ENCODE peak calls at places on chromosome 6, in seven cellular contexts. Z is H1, H is IMR-90, X is A549, U is HCT116, N is K562, O is HepG2. E is an unnamed sample.

GRCh38 chr6:31826793-31827285 is 699 bp upstream of the HSPA1B start:
- DNase-seq in N (peak; percentile 89), U (no peak), Z (peak; percentile 62), H (no peak), O (no peak), X (peak; percentile 53), E (no peak)

GRCh38 chr6:42079941-42080464 is 29.7 kb downstream of the TAF8 start:
- DNase-seq in Z (no peak), U (no peak), X (no peak), N (peak; percentile 45), H (no peak), O (no peak), E (no peak)

GRCh38 chr6:89379281-89379680 is 26.8 kb upstream of the UBE2J1 start:
- DNase-seq in U (no peak), H (no peak), Z (no peak), N (no peak), X (no peak), O (no peak), E (no peak)

GRCh38 chr6:144264270-144265060 is 20.7 kb upstream of the UTRN start:
- DNase-seq in X (peak; percentile 64), U (peak; percentile 71), O (peak; percentile 87), H (peak; percentile 90), N (no peak), Z (no peak), E (no peak)

GRCh38 chr6:117840541-117840983 is 66.5 kb upstream of the SLC35F1 start:
- DNase-seq in O (peak; percentile 68), X (peak; percentile 18), H (peak; percentile 36), U (peak; percentile 68), Z (no peak), N (peak; percentile 15), E (no peak)

GRCh38 chr6:157224957-157225574 is 98.3 kb downstream of the TMEM242 start:
- DNase-seq in H (no peak), U (no peak), O (no peak), N (no peak), Z (no peak), X (no peak), E (no peak)

GRCh38 chr6:83114164-83114563 is 46.7 kb downstream of the DOP1A start:
- DNase-seq in N (no peak), X (no peak), Z (no peak), O (no peak), U (no peak), H (peak; percentile 39), E (no peak)

GRCh38 chr6:142946924-142947701 is 2.1 kb upstream of the HIVEP2 start:
- DNase-seq in Z (peak; percentile 75), X (peak; percentile 64), U (no peak), O (peak; percentile 67), N (peak; percentile 59), H (peak; percentile 68), E (no peak)

GRCh38 chr6:26743157-26743821 is 83.7 kb upstream of the ZNF322 start:
- DNase-seq in N (peak; percentile 66), U (peak; percentile 76), O (no peak), Z (peak; percentile 80), H (peak; percentile 78), X (peak; percentile 57), E (no peak)

GRCh38 chr6:138494312-138494711 is 5.0 kb downstream of the NHSL1 start:
- DNase-seq in Z (no peak), X (no peak), O (no peak), U (no peak), H (no peak), N (no peak), E (no peak)

GRCh38 chr6:159360306-159360705 is 191.1 kb downstream of the FNDC1 start:
- DNase-seq in H (no peak), X (no peak), U (no peak), O (no peak), N (no peak), Z (no peak), E (no peak)

GRCh38 chr6:4941782-4942672 is 61.8 kb downstream of the RPP40 start:
- DNase-seq in O (peak; percentile 78), N (peak; percentile 82), Z (no peak), U (peak; percentile 45), H (peak; percentile 96), X (peak; percentile 74), E (peak; percentile 27)

GRCh38 chr6:151524059-151524458 is 30.2 kb downstream of the CCDC170 start:
- DNase-seq in X (no peak), O (no peak), N (no peak), H (no peak), U (no peak), Z (no peak), E (no peak)
- TF ChIP-seq CEBPB in X (no peak), O (no peak), N (no peak), H (no peak), U (no peak), Z (no peak), E (no peak)

DNA sequence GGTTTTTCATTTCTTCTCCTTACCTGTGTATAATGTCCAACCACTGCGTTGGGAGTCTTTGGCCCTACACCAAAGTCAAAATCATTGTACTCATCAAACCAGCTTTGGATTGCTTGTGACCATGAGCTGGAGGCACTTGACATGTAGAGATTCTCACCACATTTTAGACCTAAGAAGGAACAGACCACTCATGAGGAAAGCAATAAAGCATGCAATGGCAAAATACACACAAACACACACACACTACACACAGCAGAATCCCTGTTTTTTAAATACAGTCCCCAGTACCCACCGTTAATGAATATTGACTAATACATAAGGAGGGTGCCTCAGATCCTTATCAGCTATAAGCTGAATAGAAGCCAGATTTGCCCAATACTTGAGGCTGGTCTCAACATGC is 10.5 kb downstream of the CRISP3 start:
- DNase-seq in X (no peak), O (no peak), U (no peak), H (no peak), Z (no peak), N (no peak), E (no peak)
- TF ChIP-seq CEBPB in X (no peak), O (no peak), U (no peak), H (no peak), Z (no peak), N (no peak), E (no peak)

DNA sequence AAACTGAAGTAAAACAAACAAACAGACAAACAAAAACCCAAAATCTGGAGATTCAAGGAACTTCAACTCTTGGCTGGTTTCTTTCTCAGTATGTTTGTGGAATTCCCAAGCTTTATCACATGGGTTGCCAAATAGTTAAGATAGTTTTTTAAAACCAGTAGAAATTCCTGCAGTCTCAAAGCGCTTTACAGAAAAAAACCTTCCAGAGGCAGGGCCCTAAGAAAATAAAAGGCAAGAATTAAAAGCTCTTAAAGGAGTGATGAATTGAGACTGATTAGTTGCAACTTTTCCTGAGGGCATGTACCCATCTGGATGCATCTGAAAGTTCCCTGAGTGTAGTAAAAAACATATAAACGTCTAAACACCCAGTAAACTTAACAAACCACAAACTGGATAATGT is 25.9 kb upstream of the PTCHD4 start:
- DNase-seq in Z (no peak), N (no peak), O (no peak), H (no peak), U (no peak), X (no peak), E (no peak)
- TF ChIP-seq CEBPB in Z (no peak), N (no peak), O (no peak), H (no peak), U (no peak), X (no peak), E (no peak)

GRCh38 chr6:168041928-168042327 is 37.1 kb downstream of the FRMD1 start:
- DNase-seq in H (no peak), N (no peak), X (no peak), Z (peak; percentile 41), O (no peak), U (no peak), E (no peak)
- TF ChIP-seq CEBPB in H (no peak), N (no peak), X (no peak), Z (no peak), O (no peak), U (no peak), E (no peak)

GRCh38 chr6:39847216-39847615 is 55.0 kb downstream of the DAAM2 start:
- DNase-seq in U (no peak), O (no peak), H (no peak), X (no peak), N (no peak), Z (no peak), E (no peak)
- TF ChIP-seq CEBPB in U (no peak), O (no peak), H (no peak), X (no peak), N (no peak), Z (no peak), E (no peak)

DNA sequence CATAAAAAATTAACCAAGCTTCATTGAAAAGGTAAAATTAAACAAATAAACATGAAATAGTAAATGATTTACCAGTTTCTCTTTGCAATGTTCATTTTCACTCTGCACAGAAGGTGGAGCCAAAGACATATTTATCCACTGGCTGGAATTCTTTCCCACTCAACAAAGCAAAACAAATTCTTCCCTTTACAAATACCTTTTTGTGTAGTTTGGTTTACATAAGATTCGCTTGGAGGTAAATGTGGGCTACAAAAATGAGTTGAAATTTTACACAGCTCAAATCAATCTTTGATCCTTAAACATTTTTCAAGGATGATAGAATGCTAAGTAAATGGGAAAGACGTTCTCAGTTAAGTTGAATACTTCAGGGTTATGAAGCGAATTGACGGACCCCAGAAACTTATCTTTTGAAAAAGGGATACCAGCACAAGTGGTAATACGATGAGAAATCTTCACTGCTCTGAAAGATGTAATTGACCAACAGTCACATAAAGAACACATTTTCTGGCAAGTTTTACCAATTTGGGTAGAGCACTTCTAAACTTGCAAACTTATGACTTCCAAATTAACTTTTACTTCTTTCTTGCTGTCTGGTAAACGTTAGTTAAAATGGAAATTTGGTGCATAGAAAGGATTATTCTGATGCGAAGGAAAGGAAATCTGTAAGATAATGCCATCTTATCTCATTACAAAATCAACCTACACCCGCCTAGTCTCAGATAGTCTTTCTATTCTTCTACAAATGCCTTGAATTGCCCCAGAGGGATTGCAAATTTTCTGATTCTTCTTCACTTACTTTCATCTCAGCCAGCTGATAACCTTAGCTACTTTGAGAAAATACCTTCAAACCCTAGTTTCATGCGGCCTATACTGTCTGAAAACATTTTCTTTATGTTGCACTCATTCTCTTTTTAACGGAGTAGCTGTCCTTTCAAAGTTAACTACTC is 4.7 kb upstream of the GJA1 start:
- DNase-seq in N (no peak), X (peak; percentile 15), H (peak; percentile 54), Z (no peak), U (peak; percentile 29), O (peak; percentile 62), E (no peak)
- TF ChIP-seq CEBPB in N (no peak), X (no peak), H (no peak), Z (peak; percentile 31), U (no peak), O (no peak), E (no peak)

DNA sequence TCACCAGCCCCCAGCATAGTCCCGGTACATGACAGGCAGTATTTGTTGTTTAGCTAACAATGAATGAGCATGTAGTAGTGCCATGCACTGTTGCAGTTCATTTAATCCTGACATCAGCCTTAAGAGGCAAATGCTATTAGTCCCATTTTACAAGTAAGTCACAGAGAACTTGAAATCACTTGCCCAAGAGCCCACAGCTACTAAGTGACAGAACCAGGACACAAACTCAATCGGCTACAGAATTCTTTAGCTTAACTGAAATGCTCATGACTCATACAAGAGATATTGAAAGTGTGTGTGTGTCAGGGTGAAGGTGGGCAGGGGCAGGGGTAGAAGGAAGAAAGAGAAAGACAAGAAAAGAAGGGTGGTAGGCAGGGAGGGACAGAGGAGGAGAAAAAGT is 52.7 kb downstream of the UNC5CL start:
- DNase-seq in U (no peak), Z (no peak), H (peak; percentile 10), X (no peak), O (no peak), N (no peak), E (no peak)
- TF ChIP-seq CEBPB in U (no peak), Z (no peak), H (no peak), X (no peak), O (no peak), N (no peak), E (no peak)

E was measured in GM12878.